ENCODE peak calls at places on chromosomes 12 and 14, in five cellular contexts. L is A549, Y is HFF-Myc, V is astrocyte of the spinal cord, A is transverse colon. H is an unnamed sample.

GRCh38 chr12:105485321-105485910 is 154.9 kb downstream of the C12orf75 start:
- DNase-seq in L (no peak), Y (no peak), V (peak; percentile 66), A (no peak), H (peak; percentile 32)

GRCh38 chr12:52360663-52361271 is 6.5 kb downstream of the KRT85 start:
- DNase-seq in L (no peak), Y (no peak), V (no peak), A (no peak), H (no peak)

GRCh38 chr12:1929241-1929984 is 11.0 kb upstream of the CACNA2D4 start:
- DNase-seq in L (no peak), Y (no peak), V (no peak), A (no peak), H (no peak)

GRCh38 chr14:72699433-72699832 is 194.5 kb downstream of the DPF3 start:
- DNase-seq in L (no peak), Y (no peak), V (no peak), A (no peak), H (no peak)

GRCh38 chr14:102374264-102374663 is 11.5 kb downstream of the TECPR2 start:
- DNase-seq in L (no peak), Y (no peak), V (no peak), A (no peak), H (no peak)

GRCh38 chr12:3200032-3200617 is 122.9 kb downstream of the TSPAN9 start:
- DNase-seq in L (peak; percentile 71), Y (no peak), V (peak; percentile 67), A (peak; percentile 16), H (no peak)

GRCh38 chr12:104522985-104523719 is 66.4 kb downstream of the CHST11 start:
- DNase-seq in L (no peak), Y (no peak), V (no peak), A (no peak), H (no peak)

GRCh38 chr12:56116267-56117081 is at the start of gene RPL41:
- DNase-seq in L (peak; percentile 70), Y (peak; percentile 86), V (peak; percentile 96), A (peak; percentile 97), H (peak; percentile 77)

GRCh38 chr14:92450351-92451070 is 63.1 kb upstream of the RIN3 start:
- DNase-seq in L (no peak), Y (no peak), V (no peak), A (no peak), H (no peak)

GRCh38 chr12:71432936-71433335 is 6.7 kb upstream of the LGR5 start:
- DNase-seq in L (no peak), Y (no peak), V (no peak), A (no peak), H (no peak)

GRCh38 chr12:85708775-85709174 is 127.4 kb downstream of the RASSF9 start:
- DNase-seq in L (no peak), Y (no peak), V (no peak), A (no peak), H (no peak)

GRCh38 chr12:54217774-54218221 is 29.0 kb upstream of the SMUG1 start:
- DNase-seq in L (no peak), Y (no peak), V (no peak), A (peak; percentile 55), H (no peak)

GRCh38 chr12:56914724-56915123 is 19.5 kb downstream of the SDR9C7 start:
- DNase-seq in L (no peak), Y (no peak), V (no peak), A (no peak), H (no peak)

GRCh38 chr12:90098132-90098779 is 389.6 kb upstream of the ATP2B1 start:
- DNase-seq in L (no peak), Y (no peak), V (no peak), A (no peak), H (no peak)

GRCh38 chr12:87796961-87797516 is 232.2 kb downstream of the C12orf50 start:
- DNase-seq in L (no peak), Y (no peak), V (no peak), A (no peak), H (no peak)

GRCh38 chr14:76456200-76456599 is 80.3 kb downstream of the ESRRB start:
- DNase-seq in L (peak; percentile 53), Y (peak; percentile 11), V (no peak), A (no peak), H (no peak)
- TF ChIP-seq CTCF in L (peak; percentile 37), Y (peak; percentile 62), V (peak; percentile 40), A (peak; percentile 21), H (peak; percentile 54)

GRCh38 chr12:109914461-109914860 is 14.4 kb downstream of the TCHP start:
- DNase-seq in L (no peak), Y (no peak), V (no peak), A (no peak), H (no peak)
- H3K4me3 ChIP-seq in L (no peak overlapping the region), Y (no peak overlapping the region), V (no peak overlapping the region), A (no peak overlapping the region), H (no peak overlapping the region)

GRCh38 chr14:39467889-39468524 is 35.8 kb upstream of the FBXO33 start:
- DNase-seq in L (no peak), Y (no peak), V (peak; percentile 43), A (no peak), H (peak; percentile 15)
- TF ChIP-seq CTCF in L (peak; percentile 34), Y (peak; percentile 42), V (peak; percentile 50), A (no peak), H (peak; percentile 67)

DNA sequence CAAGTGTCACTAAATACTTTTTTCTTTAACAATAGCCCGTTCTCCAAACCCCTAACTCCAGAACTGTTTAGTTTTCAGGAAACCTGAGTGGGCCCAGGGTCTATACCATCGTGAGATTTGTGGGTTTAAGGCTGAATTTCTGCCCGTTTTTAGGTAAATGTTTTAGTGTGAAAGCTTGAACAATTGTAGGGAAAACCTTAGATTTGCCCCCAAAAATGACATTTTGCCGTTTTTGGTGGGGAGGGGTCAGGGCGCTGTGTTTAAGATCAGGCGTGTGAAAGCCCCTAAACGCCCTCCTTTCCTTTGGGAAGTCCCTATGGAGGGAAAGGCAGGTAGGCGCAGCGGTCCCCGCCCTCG is 316 bp upstream of the PRPF39 start:
- DNase-seq in L (no peak), Y (no peak), V (no peak), A (no peak), H (no peak)
- H3K4me3 ChIP-seq in L (peak overlapping the region; percentile 60), Y (peak overlapping the region; percentile 79), V (peak overlapping the region; percentile 91), A (peak overlapping the region; percentile 72), H (peak overlapping the region; percentile 82)

GRCh38 chr14:81931828-81932227 is 398.2 kb upstream of the SEL1L start:
- DNase-seq in L (no peak), Y (no peak), V (no peak), A (no peak), H (no peak)
- TF ChIP-seq CTCF in L (no peak), Y (no peak), V (no peak), A (no peak), H (no peak)

H was measured in epithelial cell of proximal tubule.